ENCODE peak calls at places on chromosomes 1 and 21, in seven cellular contexts. One of them, this sample, is unnamed.

GRCh38 chr1:183075861-183076260 is 52.6 kb downstream of the LAMC1 start:
- DNase-seq in choroid plexus epithelial cell: peak; percentile 30
- DNase-seq in NCI-H2081: no peak
- DNase-seq in AG08395: no peak
- DNase-seq in SW 1271: no peak
- DNase-seq in AG04450: no peak
- DNase-seq in substantia nigra: no peak
- DNase-seq in this sample: no peak

GRCh38 chr1:227949341-227949921 is 1.7 kb upstream of the WNT9A start:
- DNase-seq in AG04450: no peak
- DNase-seq in AG08395: no peak
- DNase-seq in substantia nigra: no peak
- DNase-seq in SW 1271: no peak
- DNase-seq in choroid plexus epithelial cell: no peak
- DNase-seq in NCI-H2081: no peak
- DNase-seq in this sample: no peak

GRCh38 chr1:116986531-116987255 is 14.9 kb upstream of the CD101 start:
- DNase-seq in SW 1271: no peak
- DNase-seq in AG04450: no peak
- DNase-seq in AG08395: no peak
- DNase-seq in substantia nigra: no peak
- DNase-seq in choroid plexus epithelial cell: no peak
- DNase-seq in NCI-H2081: no peak
- DNase-seq in this sample: no peak

GRCh38 chr1:145918992-145919939 is 749 bp upstream of the PEX11B start:
- DNase-seq in AG04450: no peak
- DNase-seq in substantia nigra: no peak
- DNase-seq in SW 1271: peak; percentile 41
- DNase-seq in NCI-H2081: peak; percentile 50
- DNase-seq in choroid plexus epithelial cell: peak; percentile 49
- DNase-seq in AG08395: peak; percentile 77
- DNase-seq in this sample: peak; percentile 33

GRCh38 chr1:200242379-200243041 is 167.3 kb downstream of the ZNF281 start:
- DNase-seq in AG08395: no peak
- DNase-seq in NCI-H2081: peak; percentile 59
- DNase-seq in choroid plexus epithelial cell: no peak
- DNase-seq in SW 1271: no peak
- DNase-seq in substantia nigra: no peak
- DNase-seq in AG04450: no peak
- DNase-seq in this sample: no peak

GRCh38 chr1:113963281-113963906 is 15.9 kb upstream of the OLFML3 start:
- DNase-seq in AG08395: no peak
- DNase-seq in substantia nigra: no peak
- DNase-seq in AG04450: no peak
- DNase-seq in choroid plexus epithelial cell: no peak
- DNase-seq in NCI-H2081: no peak
- DNase-seq in SW 1271: no peak
- DNase-seq in this sample: no peak

GRCh38 chr1:110475358-110476027 is 24.5 kb downstream of the PROK1 start:
- DNase-seq in AG04450: no peak
- DNase-seq in NCI-H2081: no peak
- DNase-seq in choroid plexus epithelial cell: no peak
- DNase-seq in substantia nigra: no peak
- DNase-seq in AG08395: no peak
- DNase-seq in SW 1271: no peak
- DNase-seq in this sample: no peak

GRCh38 chr1:167392200-167392696 is 126.1 kb downstream of the CD247 start:
- DNase-seq in SW 1271: no peak
- DNase-seq in AG04450: no peak
- DNase-seq in substantia nigra: no peak
- DNase-seq in NCI-H2081: no peak
- DNase-seq in AG08395: no peak
- DNase-seq in choroid plexus epithelial cell: no peak
- DNase-seq in this sample: no peak

GRCh38 chr1:24705260-24706073 is 39.8 kb upstream of the CLIC4 start:
- DNase-seq in choroid plexus epithelial cell: peak; percentile 97
- DNase-seq in SW 1271: peak; percentile 65
- DNase-seq in AG04450: peak; percentile 87
- DNase-seq in NCI-H2081: peak; percentile 100
- DNase-seq in substantia nigra: peak; percentile 84
- DNase-seq in AG08395: no peak
- DNase-seq in this sample: peak; percentile 94

GRCh38 chr1:56645663-56646330 is 683 bp downstream of the PRKAA2 start:
- DNase-seq in AG04450: no peak
- DNase-seq in AG08395: no peak
- DNase-seq in SW 1271: no peak
- DNase-seq in substantia nigra: no peak
- DNase-seq in NCI-H2081: peak; percentile 43
- DNase-seq in choroid plexus epithelial cell: no peak
- DNase-seq in this sample: peak; percentile 5

GRCh38 chr1:36093919-36094318 is 5.2 kb downstream of the ADPRS start:
- DNase-seq in AG04450: no peak
- DNase-seq in SW 1271: no peak
- DNase-seq in substantia nigra: peak; percentile 80
- DNase-seq in AG08395: no peak
- DNase-seq in choroid plexus epithelial cell: no peak
- DNase-seq in NCI-H2081: no peak
- DNase-seq in this sample: no peak

GRCh38 chr1:158153179-158153578 is 27.5 kb upstream of the CD1D start:
- DNase-seq in NCI-H2081: no peak
- DNase-seq in SW 1271: no peak
- DNase-seq in AG04450: no peak
- DNase-seq in AG08395: no peak
- DNase-seq in substantia nigra: no peak
- DNase-seq in choroid plexus epithelial cell: no peak
- DNase-seq in this sample: no peak

GRCh38 chr1:156052862-156053769 is 482 bp downstream of the UBQLN4 start:
- DNase-seq in AG08395: peak; percentile 69
- DNase-seq in substantia nigra: peak; percentile 37
- DNase-seq in choroid plexus epithelial cell: peak; percentile 82
- DNase-seq in AG04450: no peak
- DNase-seq in NCI-H2081: peak; percentile 59
- DNase-seq in SW 1271: peak; percentile 47
- DNase-seq in this sample: peak; percentile 45

GRCh38 chr1:74819062-74819461 is 86.1 kb downstream of the TYW3 start:
- DNase-seq in AG04450: no peak
- DNase-seq in choroid plexus epithelial cell: no peak
- DNase-seq in NCI-H2081: no peak
- DNase-seq in substantia nigra: no peak
- DNase-seq in SW 1271: no peak
- DNase-seq in AG08395: no peak
- DNase-seq in this sample: no peak

GRCh38 chr21:41187537-41188025 is 19.6 kb downstream of the BACE2 start:
- DNase-seq in substantia nigra: no peak
- DNase-seq in AG04450: no peak
- DNase-seq in choroid plexus epithelial cell: no peak
- DNase-seq in AG08395: no peak
- DNase-seq in SW 1271: no peak
- DNase-seq in NCI-H2081: no peak
- DNase-seq in this sample: no peak

GRCh38 chr1:244614879-244615278 is 38.0 kb upstream of the DESI2 start:
- DNase-seq in choroid plexus epithelial cell: no peak
- DNase-seq in NCI-H2081: no peak
- DNase-seq in substantia nigra: no peak
- DNase-seq in AG08395: no peak
- DNase-seq in AG04450: no peak
- DNase-seq in SW 1271: no peak
- DNase-seq in this sample: no peak

GRCh38 chr1:157711802-157712201 is 11.2 kb upstream of the FCRL3 start:
- DNase-seq in choroid plexus epithelial cell: no peak
- DNase-seq in AG04450: no peak
- DNase-seq in NCI-H2081: no peak
- DNase-seq in AG08395: no peak
- DNase-seq in substantia nigra: no peak
- DNase-seq in SW 1271: no peak
- DNase-seq in this sample: no peak

GRCh38 chr21:44540741-44541288 is 820 bp upstream of the KRTAP10-1 start:
- DNase-seq in NCI-H2081: no peak
- DNase-seq in AG04450: no peak
- DNase-seq in substantia nigra: no peak
- DNase-seq in SW 1271: no peak
- DNase-seq in AG08395: no peak
- DNase-seq in choroid plexus epithelial cell: no peak
- DNase-seq in this sample: no peak

GRCh38 chr1:206693029-206693428 is 8.3 kb downstream of the MAPKAPK2 start:
- DNase-seq in SW 1271: no peak
- DNase-seq in AG08395: peak; percentile 73
- DNase-seq in choroid plexus epithelial cell: peak; percentile 77
- DNase-seq in NCI-H2081: no peak
- DNase-seq in AG04450: no peak
- DNase-seq in substantia nigra: peak; percentile 30
- DNase-seq in this sample: no peak

GRCh38 chr1:40267767-40268187 is 9.7 kb downstream of the ZMPSTE24 start:
- DNase-seq in AG08395: peak; percentile 74
- DNase-seq in SW 1271: no peak
- DNase-seq in AG04450: peak; percentile 87
- DNase-seq in choroid plexus epithelial cell: peak; percentile 94
- DNase-seq in substantia nigra: no peak
- DNase-seq in NCI-H2081: peak; percentile 28
- DNase-seq in this sample: no peak

GRCh38 chr1:180863158-180863775 is 49.4 kb upstream of the KIAA1614 start:
- DNase-seq in choroid plexus epithelial cell: peak; percentile 75
- DNase-seq in substantia nigra: no peak
- DNase-seq in AG04450: peak; percentile 26
- DNase-seq in NCI-H2081: peak; percentile 66
- DNase-seq in AG08395: peak; percentile 55
- DNase-seq in SW 1271: peak; percentile 12
- DNase-seq in this sample: peak; percentile 43

GRCh38 chr1:196910208-196910607 is 22.4 kb downstream of the CFHR4 start:
- DNase-seq in SW 1271: no peak
- DNase-seq in NCI-H2081: no peak
- DNase-seq in substantia nigra: no peak
- DNase-seq in choroid plexus epithelial cell: peak; percentile 26
- DNase-seq in AG04450: no peak
- DNase-seq in AG08395: no peak
- DNase-seq in this sample: no peak

GRCh38 chr1:151352001-151352718 is 5.1 kb upstream of the RFX5 start:
- DNase-seq in AG04450: no peak
- DNase-seq in NCI-H2081: no peak
- DNase-seq in choroid plexus epithelial cell: peak; percentile 75
- DNase-seq in AG08395: no peak
- DNase-seq in SW 1271: no peak
- DNase-seq in substantia nigra: no peak
- DNase-seq in this sample: no peak

GRCh38 chr1:172399369-172400072 is 21.0 kb upstream of the C1orf105 start:
- DNase-seq in substantia nigra: peak; percentile 11
- DNase-seq in NCI-H2081: peak; percentile 80
- DNase-seq in AG04450: peak; percentile 70
- DNase-seq in AG08395: peak; percentile 90
- DNase-seq in SW 1271: peak; percentile 57
- DNase-seq in choroid plexus epithelial cell: peak; percentile 94
- DNase-seq in this sample: peak; percentile 37

GRCh38 chr1:43659384-43659783 is 9.4 kb downstream of the KDM4A start:
- DNase-seq in substantia nigra: no peak
- DNase-seq in AG04450: no peak
- DNase-seq in choroid plexus epithelial cell: no peak
- DNase-seq in AG08395: no peak
- DNase-seq in NCI-H2081: no peak
- DNase-seq in SW 1271: no peak
- DNase-seq in this sample: no peak

This sample was measured in HTR-8/SVneo.